ENCODE peak calls at places on chromosomes 4 and X, in six cellular contexts. B is sigmoid colon; E is NT2/D1; R is PC-3; M is cardiac muscle cell; L is CD8-positive, alpha-beta memory T cell. D is an unnamed sample.

GRCh38 chr4:104394409-104394813 is 100.3 kb downstream of the CXXC4 start:
- DNase-seq in B (no peak), E (no peak), R (no peak), M (peak; percentile 38), L (no peak), D (no peak)

GRCh38 chr4:140136509-140136908 is 17.5 kb downstream of the MAML3 start:
- DNase-seq in B (no peak), E (no peak), R (peak; percentile 78), M (no peak), L (no peak), D (no peak)

GRCh38 chr4:25190407-25190806 is 30.2 kb upstream of the SEPSECS start:
- DNase-seq in B (no peak), E (peak; percentile 25), R (no peak), M (no peak), L (no peak), D (no peak)

GRCh38 chr4:179624768-179625181 is 2182.5 kb upstream of the AGA start:
- DNase-seq in B (no peak), E (no peak), R (peak; percentile 38), M (peak; percentile 40), L (no peak), D (no peak)

GRCh38 chr4:118954246-118954645 is 65.6 kb downstream of the SYNPO2 start:
- DNase-seq in B (no peak), E (no peak), R (peak; percentile 47), M (no peak), L (no peak), D (no peak)

GRCh38 chrX:133633162-133633561 is 217.9 kb upstream of the GPC4 start:
- DNase-seq in B (no peak), E (no peak), R (peak; percentile 38), M (no peak), L (no peak), D (no peak)

GRCh38 chrX:110004210-110004609 is 1.3 kb downstream of the TMEM164 start:
- DNase-seq in B (no peak), E (no peak), R (peak; percentile 49), M (no peak), L (no peak), D (no peak)

GRCh38 chrX:105820247-105820646 is 2.1 kb upstream of the NRK start:
- DNase-seq in B (no peak), E (no peak), R (no peak), M (no peak), L (no peak), D (no peak)

DNA sequence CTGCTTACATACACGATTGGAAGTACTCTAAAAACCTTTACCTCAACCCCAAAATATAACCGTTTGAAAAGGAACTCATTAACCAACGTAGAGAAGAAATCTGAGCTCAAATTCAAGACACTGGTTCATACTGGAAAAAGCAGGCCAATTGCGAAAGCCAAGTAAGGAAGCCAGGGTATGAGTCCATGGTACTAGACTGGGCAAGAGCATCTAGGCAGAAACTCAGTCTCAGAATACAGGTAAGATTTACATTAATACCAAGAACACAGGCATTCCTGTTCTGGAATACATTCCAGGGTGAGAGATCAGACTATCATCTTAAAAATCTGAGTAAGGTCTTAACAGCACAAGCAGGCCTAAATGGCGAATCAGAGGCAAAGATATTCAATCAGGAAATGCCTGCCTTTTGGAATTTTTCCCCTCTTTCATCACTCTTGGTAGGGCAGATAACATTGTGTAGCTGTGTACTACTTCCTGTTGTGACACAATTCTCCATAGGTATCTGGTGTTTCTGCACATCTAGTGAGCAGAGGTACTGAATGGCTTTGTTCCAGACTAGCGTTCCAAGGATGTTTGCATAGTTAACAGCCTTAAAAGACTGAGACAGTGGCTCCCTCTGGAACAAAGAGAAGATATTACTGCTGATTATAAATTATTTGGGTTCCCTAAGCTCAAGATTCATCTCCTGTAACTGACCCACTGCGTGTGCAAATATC is 311.3 kb downstream of the PCDH19 start:
- DNase-seq in B (no peak), E (no peak), R (no peak), M (no peak), L (no peak), D (no peak)
- H3K4me3 ChIP-seq in B (no peak overlapping the region), E (no peak overlapping the region), R (no peak overlapping the region), M (no peak overlapping the region), L (no peak overlapping the region), D (no peak overlapping the region)

GRCh38 chr4:82045267-82045666 is 328.5 kb downstream of the HNRNPD start:
- DNase-seq in B (no peak), E (no peak), R (no peak), M (no peak), L (no peak), D (no peak)

GRCh38 chr4:82043809-82044137 is 330.0 kb downstream of the HNRNPD start:
- DNase-seq in B (no peak), E (no peak), R (no peak), M (no peak), L (no peak), D (no peak)

GRCh38 chr4:82042042-82042441 is 331.7 kb downstream of the HNRNPD start:
- DNase-seq in B (no peak), E (no peak), R (no peak), M (no peak), L (no peak), D (no peak)

GRCh38 chr4:82044141-82044993 is 329.4 kb downstream of the HNRNPD start:
- DNase-seq in B (peak; percentile 71), E (peak; percentile 58), R (peak; percentile 19), M (peak; percentile 87), L (no peak), D (no peak)

DNA sequence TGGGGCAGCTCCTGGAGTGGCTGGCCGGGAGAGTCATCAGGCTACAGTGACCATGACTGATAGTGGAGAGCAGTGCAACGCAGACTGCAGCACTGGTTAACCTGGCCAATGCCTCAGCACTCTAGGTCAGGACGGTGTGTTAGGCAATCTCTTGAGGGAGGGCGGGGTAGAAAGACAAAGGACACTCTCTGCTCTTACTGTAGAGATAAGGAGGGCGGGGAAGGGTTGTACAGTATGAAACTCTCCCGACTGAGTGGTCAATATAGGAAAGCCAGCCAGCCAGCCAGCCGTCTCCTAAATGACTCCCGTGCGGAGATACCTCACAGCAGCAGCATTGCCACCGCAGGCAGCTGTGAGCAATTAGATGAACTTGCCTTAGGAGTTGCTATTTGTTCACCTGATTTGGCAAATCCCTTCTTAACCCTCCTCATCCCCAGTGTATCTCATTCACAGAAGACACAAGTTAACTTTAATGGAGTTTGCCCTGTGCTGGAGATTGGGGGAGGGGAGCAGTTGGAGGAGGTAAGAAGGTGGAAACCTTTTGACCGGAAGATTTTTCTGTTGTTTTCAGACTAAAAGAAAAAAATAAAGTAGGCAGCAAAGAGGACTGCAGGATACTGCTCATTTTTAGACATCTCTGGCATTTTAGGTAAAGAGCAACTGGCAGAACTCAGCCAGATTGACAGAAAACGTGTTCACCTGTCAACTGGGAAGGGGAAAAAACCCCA is 330.5 kb downstream of the HNRNPD start:
- DNase-seq in B (no peak), E (no peak), R (no peak), M (peak; percentile 44), L (no peak), D (no peak)
- H3K4me3 ChIP-seq in B (no peak overlapping the region), E (peak overlapping the region; percentile 70), R (no peak overlapping the region), M (peak overlapping the region; percentile 49), L (no peak overlapping the region), D (peak overlapping the region; percentile 63)

GRCh38 chr4:150961566-150961965 is 53.5 kb downstream of the LRBA start:
- DNase-seq in B (no peak), E (no peak), R (no peak), M (no peak), L (no peak), D (no peak)

GRCh38 chr4:150960079-150960478 is 55.0 kb downstream of the LRBA start:
- DNase-seq in B (no peak), E (no peak), R (peak; percentile 61), M (no peak), L (no peak), D (no peak)

GRCh38 chr4:150962245-150962644 is 52.8 kb downstream of the LRBA start:
- DNase-seq in B (no peak), E (no peak), R (no peak), M (no peak), L (no peak), D (no peak)

GRCh38 chr4:150960818-150961217 is 54.3 kb downstream of the LRBA start:
- DNase-seq in B (no peak), E (no peak), R (peak; percentile 55), M (no peak), L (no peak), D (no peak)

DNA sequence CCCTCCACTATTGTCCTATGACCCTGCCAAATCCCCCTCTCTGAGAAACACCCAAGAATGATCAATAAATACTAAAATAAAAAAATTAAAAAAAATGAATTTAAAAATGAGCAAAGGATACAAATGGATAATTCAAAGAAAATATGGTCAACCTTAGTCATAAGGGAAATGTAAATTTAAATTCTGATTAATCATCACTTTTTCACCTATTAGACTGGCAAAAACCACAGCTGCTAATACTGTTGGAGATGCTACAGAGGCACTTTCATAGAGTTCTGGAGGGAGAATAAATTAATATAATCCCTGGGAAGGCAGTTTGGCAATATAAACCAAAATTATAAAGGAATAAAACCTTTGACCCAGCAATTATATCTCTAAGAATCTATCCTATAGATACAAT is 50.3 kb downstream of the LRBA start:
- DNase-seq in B (no peak), E (no peak), R (no peak), M (no peak), L (no peak), D (no peak)
- H3K4me3 ChIP-seq in B (no peak overlapping the region), E (no peak overlapping the region), R (no peak overlapping the region), M (no peak overlapping the region), L (no peak overlapping the region), D (no peak overlapping the region)

GRCh38 chr4:7044415-7044930 is 1.3 kb downstream of the TADA2B start:
- DNase-seq in B (no peak), E (no peak), R (no peak), M (peak; percentile 18), L (no peak), D (no peak)

GRCh38 chr4:7048642-7049041 is 5.5 kb downstream of the TADA2B start:
- DNase-seq in B (no peak), E (no peak), R (no peak), M (no peak), L (no peak), D (no peak)

GRCh38 chr4:7046971-7047370 is 3.8 kb downstream of the TADA2B start:
- DNase-seq in B (no peak), E (no peak), R (no peak), M (no peak), L (no peak), D (no peak)

GRCh38 chr4:7045553-7045952 is 2.4 kb downstream of the TADA2B start:
- DNase-seq in B (no peak), E (no peak), R (no peak), M (no peak), L (no peak), D (no peak)

DNA sequence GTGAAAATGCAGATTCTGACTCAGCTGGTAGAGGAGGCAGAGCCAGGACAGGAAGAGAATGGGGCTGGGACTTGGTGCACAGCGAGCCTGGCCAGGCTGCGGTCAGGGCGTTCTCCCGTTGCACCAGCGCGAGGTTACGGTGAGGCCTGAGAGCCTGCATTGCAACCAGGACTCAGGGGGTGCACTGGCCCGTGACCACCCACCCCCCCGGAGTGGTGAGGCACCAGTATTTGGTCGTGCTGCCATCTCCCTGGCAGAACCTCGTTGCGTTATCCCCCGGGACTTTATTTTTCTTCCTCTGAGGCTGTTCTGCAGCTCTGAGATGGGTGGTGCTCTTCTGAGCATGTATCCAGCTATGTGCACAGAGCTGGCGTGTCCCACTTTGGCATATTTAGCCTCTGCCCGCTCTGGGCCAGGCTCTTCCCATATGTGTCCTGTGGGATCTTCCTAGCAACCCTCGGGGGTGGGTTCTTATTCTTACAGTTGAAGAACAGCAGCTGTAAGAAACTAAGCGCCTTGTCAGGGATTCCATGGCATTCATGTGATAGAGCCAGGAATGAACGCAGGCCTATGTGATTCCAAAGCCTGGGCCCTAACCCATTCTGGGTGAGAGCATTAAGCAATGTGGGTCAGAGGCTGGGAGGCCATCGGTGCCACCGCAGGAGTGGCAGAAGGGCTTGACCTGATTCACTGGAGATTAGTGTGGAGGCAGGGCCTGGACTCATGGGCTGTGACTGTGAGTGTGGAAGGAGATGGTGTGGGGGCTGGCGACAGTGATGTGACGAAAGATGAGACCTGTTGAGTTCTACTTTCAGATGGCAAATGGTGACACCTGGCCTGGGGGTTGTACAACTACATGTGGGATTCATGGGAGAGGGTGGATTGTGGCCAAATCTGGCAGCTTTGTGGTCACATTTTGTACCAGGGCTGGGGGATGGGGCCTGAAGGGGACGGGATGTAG is 3.1 kb downstream of the TADA2B start:
- DNase-seq in B (no peak), E (no peak), R (peak; percentile 39), M (no peak), L (no peak), D (no peak)
- H3K4me3 ChIP-seq in B (no peak overlapping the region), E (no peak overlapping the region), R (peak overlapping the region; percentile 98), M (no peak overlapping the region), L (peak overlapping the region; percentile 21), D (no peak overlapping the region)